ENCODE peak calls at places on chromosomes 12 and 14, in four cellular contexts. One of them, this sample, is unnamed.

GRCh38 chr12:16088421-16088820 is 177.3 kb downstream of the DERA start:
- DNase-seq in endothelial cell of umbilical vein: no peak
- DNase-seq in fibroblast of mammary gland: no peak
- DNase-seq in fibroblast of the aortic adventitia: no peak
- DNase-seq in this sample: no peak

GRCh38 chr14:64703393-64704144 is 655 bp upstream of the PLEKHG3 start:
- DNase-seq in endothelial cell of umbilical vein: peak; percentile 10
- DNase-seq in fibroblast of mammary gland: no peak
- DNase-seq in fibroblast of the aortic adventitia: peak; percentile 35
- DNase-seq in this sample: no peak

GRCh38 chr14:85516239-85517112 is 13.5 kb upstream of the FLRT2 start:
- DNase-seq in endothelial cell of umbilical vein: peak; percentile 85
- DNase-seq in fibroblast of mammary gland: peak; percentile 92
- DNase-seq in fibroblast of the aortic adventitia: peak; percentile 95
- DNase-seq in this sample: no peak

GRCh38 chr14:91897121-91897701 is 29.9 kb upstream of the TC2N start:
- DNase-seq in endothelial cell of umbilical vein: peak; percentile 33
- DNase-seq in fibroblast of mammary gland: peak; percentile 75
- DNase-seq in fibroblast of the aortic adventitia: peak; percentile 75
- DNase-seq in this sample: no peak

GRCh38 chr12:6605425-6606330 is 1.5 kb downstream of the CHD4 start:
- DNase-seq in endothelial cell of umbilical vein: peak; percentile 15
- DNase-seq in fibroblast of mammary gland: peak; percentile 43
- DNase-seq in fibroblast of the aortic adventitia: peak; percentile 28
- DNase-seq in this sample: no peak

GRCh38 chr12:112616469-112617190 is 174.9 kb upstream of the RPH3A start:
- DNase-seq in endothelial cell of umbilical vein: no peak
- DNase-seq in fibroblast of mammary gland: no peak
- DNase-seq in fibroblast of the aortic adventitia: no peak
- DNase-seq in this sample: no peak

GRCh38 chr12:103698752-103699540 is 111.9 kb downstream of the STAB2 start:
- DNase-seq in endothelial cell of umbilical vein: no peak
- DNase-seq in fibroblast of mammary gland: no peak
- DNase-seq in fibroblast of the aortic adventitia: peak; percentile 39
- DNase-seq in this sample: no peak

GRCh38 chr12:59834659-59835474 is 239.0 kb downstream of the SLC16A7 start:
- DNase-seq in endothelial cell of umbilical vein: no peak
- DNase-seq in fibroblast of mammary gland: peak; percentile 56
- DNase-seq in fibroblast of the aortic adventitia: peak; percentile 62
- DNase-seq in this sample: no peak

GRCh38 chr14:96960598-96961116 is 163.5 kb downstream of the VRK1 start:
- DNase-seq in endothelial cell of umbilical vein: no peak
- DNase-seq in fibroblast of mammary gland: no peak
- DNase-seq in fibroblast of the aortic adventitia: no peak
- DNase-seq in this sample: no peak

GRCh38 chr14:69242311-69243224 is 17.4 kb upstream of the GALNT16 start:
- DNase-seq in endothelial cell of umbilical vein: peak; percentile 71
- DNase-seq in fibroblast of mammary gland: peak; percentile 81
- DNase-seq in fibroblast of the aortic adventitia: peak; percentile 89
- DNase-seq in this sample: no peak

GRCh38 chr12:97939141-97939540 is 476.5 kb downstream of the RMST start:
- DNase-seq in endothelial cell of umbilical vein: no peak
- DNase-seq in fibroblast of mammary gland: no peak
- DNase-seq in fibroblast of the aortic adventitia: no peak
- DNase-seq in this sample: no peak

GRCh38 chr12:113214938-113215400 is 6.3 kb upstream of the TPCN1 start:
- DNase-seq in endothelial cell of umbilical vein: peak; percentile 59
- DNase-seq in fibroblast of mammary gland: peak; percentile 98
- DNase-seq in fibroblast of the aortic adventitia: peak; percentile 98
- DNase-seq in this sample: no peak

GRCh38 chr14:54622189-54622958 is 55.4 kb downstream of the SAMD4A start:
- DNase-seq in endothelial cell of umbilical vein: peak; percentile 56
- DNase-seq in fibroblast of mammary gland: no peak
- DNase-seq in fibroblast of the aortic adventitia: no peak
- DNase-seq in this sample: no peak

DNA sequence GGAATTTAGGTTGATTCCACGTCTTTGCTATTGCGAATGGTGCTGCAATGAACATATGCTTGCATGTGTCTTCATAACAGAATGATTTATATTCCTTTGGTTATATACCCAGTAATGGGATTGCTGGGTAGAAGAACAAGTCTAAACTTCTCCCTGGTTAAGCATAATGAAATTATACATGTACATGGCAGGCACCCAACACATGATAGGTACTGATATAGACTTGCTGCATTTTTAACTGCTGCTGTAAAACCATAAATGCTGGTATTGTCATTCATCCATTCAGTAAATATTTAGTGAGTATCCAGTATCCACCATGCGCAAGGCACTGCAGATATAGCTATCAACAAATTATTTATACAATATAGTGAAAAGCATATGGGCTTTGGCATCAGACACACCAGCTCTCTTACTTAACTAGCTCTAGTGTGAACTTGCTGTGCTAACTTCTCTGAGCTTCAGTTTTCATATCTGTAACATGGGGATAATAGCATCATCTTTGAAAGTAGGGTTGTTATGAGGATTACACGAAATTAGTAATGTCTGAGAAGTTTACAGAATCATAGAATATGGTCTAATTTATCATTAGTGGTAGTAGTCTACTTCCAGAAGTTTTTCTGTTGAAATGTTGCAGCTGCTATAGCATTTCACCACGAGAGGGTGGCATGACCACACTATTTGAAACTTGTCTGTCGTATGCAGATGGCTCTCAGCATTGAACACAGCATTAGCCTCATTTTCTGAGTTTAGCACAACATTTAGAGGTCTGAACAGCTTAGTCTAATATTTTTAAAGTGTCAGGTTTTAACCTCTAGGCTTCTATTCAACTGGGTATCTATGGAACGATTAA is 32.0 kb upstream of the SEL1L start:
- DNase-seq in endothelial cell of umbilical vein: peak; percentile 6
- DNase-seq in fibroblast of mammary gland: peak; percentile 18
- DNase-seq in fibroblast of the aortic adventitia: peak; percentile 25
- DNase-seq in this sample: no peak
- TF ChIP-seq CTCF in endothelial cell of umbilical vein: no peak
- TF ChIP-seq CTCF in fibroblast of mammary gland: peak; percentile 44
- TF ChIP-seq CTCF in fibroblast of the aortic adventitia: peak; percentile 41
- TF ChIP-seq CTCF in this sample: no peak

DNA sequence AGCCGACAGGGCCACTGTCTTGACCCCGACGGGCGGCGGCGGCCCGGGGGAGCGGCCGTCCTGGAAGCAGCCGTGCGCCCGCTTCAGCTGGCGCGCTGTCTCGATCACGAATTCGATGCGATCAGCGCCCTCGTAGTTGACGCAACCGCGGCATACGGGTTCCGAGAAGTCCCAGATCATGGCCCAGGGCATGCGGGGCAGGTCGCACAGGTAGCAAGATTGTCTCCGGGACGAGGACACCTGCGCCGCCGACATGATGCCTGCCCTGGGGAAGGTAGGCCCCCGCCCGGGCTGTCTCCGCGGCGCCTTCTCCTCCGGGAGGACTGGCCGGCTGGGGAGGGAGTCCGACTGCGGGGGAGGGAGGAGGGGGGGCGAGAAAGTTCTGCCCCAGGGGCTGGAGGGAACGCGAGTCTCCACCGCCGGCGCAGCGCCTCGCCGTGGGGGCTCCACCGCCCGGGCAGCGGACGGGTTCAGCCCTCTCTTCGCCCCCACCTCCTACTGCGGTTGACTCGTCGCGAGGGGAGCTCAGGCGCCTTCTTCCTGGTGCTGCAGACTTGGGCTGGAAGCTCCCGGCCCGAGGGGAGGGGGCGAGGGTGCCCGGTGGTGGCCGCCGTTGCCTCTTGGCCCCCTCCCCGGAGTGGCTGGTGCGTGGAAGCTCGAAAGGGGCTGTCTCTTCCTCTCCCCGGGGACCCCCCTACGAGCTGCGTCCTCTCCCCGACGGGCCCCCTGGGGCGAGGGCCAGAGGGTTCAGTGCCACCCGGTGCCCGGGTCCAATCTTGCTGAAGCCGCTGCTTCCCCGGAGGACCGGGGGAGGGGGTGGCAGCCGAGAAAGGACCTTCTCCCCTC is 747 bp downstream of the IRF2BPL start:
- DNase-seq in endothelial cell of umbilical vein: peak; percentile 64
- DNase-seq in fibroblast of mammary gland: no peak
- DNase-seq in fibroblast of the aortic adventitia: peak; percentile 71
- DNase-seq in this sample: no peak
- TF ChIP-seq CTCF in endothelial cell of umbilical vein: peak; percentile 40
- TF ChIP-seq CTCF in fibroblast of mammary gland: no peak
- TF ChIP-seq CTCF in fibroblast of the aortic adventitia: peak; percentile 28
- TF ChIP-seq CTCF in this sample: no peak

GRCh38 chr14:29529418-29529817 is 398.2 kb downstream of the PRKD1 start:
- DNase-seq in endothelial cell of umbilical vein: peak; percentile 10
- DNase-seq in fibroblast of mammary gland: peak; percentile 28
- DNase-seq in fibroblast of the aortic adventitia: peak; percentile 16
- DNase-seq in this sample: no peak
- TF ChIP-seq CTCF in endothelial cell of umbilical vein: peak; percentile 41
- TF ChIP-seq CTCF in fibroblast of mammary gland: peak; percentile 67
- TF ChIP-seq CTCF in fibroblast of the aortic adventitia: peak; percentile 56
- TF ChIP-seq CTCF in this sample: no peak

GRCh38 chr14:77125275-77126073 is 16.1 kb downstream of the ZDHHC22 start:
- DNase-seq in endothelial cell of umbilical vein: no peak
- DNase-seq in fibroblast of mammary gland: no peak
- DNase-seq in fibroblast of the aortic adventitia: no peak
- DNase-seq in this sample: no peak
- TF ChIP-seq CTCF in endothelial cell of umbilical vein: no peak
- TF ChIP-seq CTCF in fibroblast of mammary gland: no peak
- TF ChIP-seq CTCF in fibroblast of the aortic adventitia: no peak
- TF ChIP-seq CTCF in this sample: no peak

GRCh38 chr14:25607095-25607657 is 557.2 kb upstream of the STXBP6 start:
- DNase-seq in endothelial cell of umbilical vein: no peak
- DNase-seq in fibroblast of mammary gland: no peak
- DNase-seq in fibroblast of the aortic adventitia: no peak
- DNase-seq in this sample: no peak
- TF ChIP-seq CTCF in endothelial cell of umbilical vein: no peak
- TF ChIP-seq CTCF in fibroblast of mammary gland: no peak
- TF ChIP-seq CTCF in fibroblast of the aortic adventitia: no peak
- TF ChIP-seq CTCF in this sample: no peak